ENCODE peak calls at places on chromosomes 7 and 10, in four cellular contexts. P is body of pancreas; U is CD8-positive, alpha-beta T cell; B is keratinocyte. Q is an unnamed sample.

GRCh38 chr7:46285856-46286255 is 364.8 kb upstream of the IGFBP3 start:
- DNase-seq in P (no peak), U (no peak), B (no peak), Q (no peak)

GRCh38 chr7:157521752-157522151 is 184.9 kb downstream of the DNAJB6 start:
- DNase-seq in P (no peak), U (no peak), B (no peak), Q (no peak)

GRCh38 chr10:12902135-12902572 is 99.4 kb downstream of the CCDC3 start:
- DNase-seq in P (peak; percentile 62), U (peak; percentile 52), B (peak; percentile 2), Q (peak; percentile 86)

GRCh38 chr7:45921699-45922519 is 837 bp upstream of the IGFBP3 start:
- DNase-seq in P (peak; percentile 44), U (no peak), B (no peak), Q (peak; percentile 81)

GRCh38 chr7:96949766-96950165 is 55.6 kb upstream of the DLX6 start:
- DNase-seq in P (peak; percentile 23), U (no peak), B (no peak), Q (no peak)

GRCh38 chr7:124072603-124073324 is 39.9 kb upstream of the TMEM229A start:
- DNase-seq in P (no peak), U (no peak), B (no peak), Q (no peak)

GRCh38 chr10:46992794-46993552 is 81.7 kb downstream of the PTPN20 start:
- DNase-seq in P (peak; percentile 24), U (no peak), B (no peak), Q (peak; percentile 47)

GRCh38 chr10:63466168-63466935 is 575 bp upstream of the JMJD1C start:
- DNase-seq in P (peak; percentile 59), U (peak; percentile 50), B (no peak), Q (peak; percentile 72)

GRCh38 chr10:5271526-5271925 is 74.9 kb downstream of the AKR1C4 start:
- DNase-seq in P (no peak), U (no peak), B (no peak), Q (no peak)

GRCh38 chr7:146956323-146956722 is 839.7 kb downstream of the CNTNAP2 start:
- DNase-seq in P (no peak), U (no peak), B (no peak), Q (no peak)

GRCh38 chr10:128780379-128780778 is 654.2 kb upstream of the MKI67 start:
- DNase-seq in P (no peak), U (no peak), B (no peak), Q (no peak)

DNA sequence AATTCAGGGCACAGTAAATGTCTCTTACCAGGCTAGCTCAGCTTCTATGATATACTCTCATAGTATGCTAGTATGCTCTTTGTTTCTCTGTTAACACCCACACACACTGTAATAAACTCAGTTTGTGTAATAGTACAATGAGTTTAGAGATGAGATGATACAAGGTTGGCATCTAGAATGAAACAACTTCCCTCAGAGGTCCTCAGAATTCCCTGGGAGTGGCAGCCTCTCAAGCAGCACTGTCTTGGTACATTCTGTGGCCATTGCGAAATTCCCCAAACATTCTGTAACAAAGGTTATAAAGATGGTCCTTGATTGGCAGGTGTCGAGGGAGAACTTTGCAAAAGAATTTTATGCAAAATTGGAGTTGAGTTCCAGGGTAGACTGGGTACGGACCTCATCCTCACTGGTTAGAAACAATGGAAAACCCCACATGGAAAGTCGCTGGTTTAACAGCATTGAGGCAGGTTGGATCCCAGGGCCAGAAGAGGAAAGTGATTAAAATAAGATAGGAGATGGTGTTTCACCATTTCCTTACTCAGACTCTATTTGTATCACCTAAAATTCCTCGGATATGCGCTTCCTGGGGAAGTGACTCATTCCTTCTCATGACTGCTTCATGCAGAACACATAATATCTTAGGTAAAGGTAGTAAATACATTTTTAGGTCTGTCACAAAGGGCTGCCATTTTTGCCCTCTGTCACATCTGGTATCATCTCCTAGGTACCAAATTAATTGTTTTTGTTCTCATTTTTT is 657.8 kb downstream of the SORCS1 start:
- DNase-seq in P (no peak), U (no peak), B (no peak), Q (no peak)
- H3K9me3 ChIP-seq in P (no peaks in the 10 kb centered on the region), U (no peaks in the 10 kb centered on the region), B (no peaks in the 10 kb centered on the region), Q (no peaks in the 10 kb centered on the region)

GRCh38 chr10:86387221-86387794 is 20.7 kb upstream of the GRID1 start:
- DNase-seq in P (no peak), U (no peak), B (no peak), Q (no peak)
- H3K27ac ChIP-seq in P (no peak overlapping the region), U (no peak overlapping the region), B (no peak overlapping the region), Q (no peak overlapping the region)

GRCh38 chr7:27617651-27618381 is 44.9 kb downstream of the HIBADH start:
- DNase-seq in P (no peak), U (no peak), B (no peak), Q (no peak)
- H3K9me3 ChIP-seq in P (peaks cover 7% of the 10 kb centered on the region), U (peaks cover 17% of the 10 kb centered on the region), B (no peaks in the 10 kb centered on the region), Q (no peaks in the 10 kb centered on the region)

DNA sequence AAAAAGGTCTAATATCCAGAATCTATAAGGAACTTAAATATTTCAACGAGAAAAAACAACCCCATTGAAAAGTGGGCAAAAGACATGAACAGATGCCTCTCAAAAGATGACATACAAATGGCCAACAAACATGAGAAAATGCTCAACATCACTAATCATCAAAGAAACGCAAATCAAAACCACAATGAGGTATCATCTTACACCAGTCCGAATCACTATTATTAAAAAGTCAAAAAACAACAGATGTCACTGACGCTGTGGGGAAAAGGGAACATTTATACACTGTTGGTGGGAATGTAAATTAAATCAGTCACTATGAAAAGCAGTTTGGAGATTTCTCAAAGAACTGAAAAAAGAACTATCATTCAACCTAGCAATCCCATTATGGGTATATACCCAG is 6.0 kb downstream of the VWDE start:
- DNase-seq in P (no peak), U (no peak), B (no peak), Q (no peak)
- H3K27ac ChIP-seq in P (no peak overlapping the region), U (no peak overlapping the region), B (no peak overlapping the region), Q (no peak overlapping the region)

DNA sequence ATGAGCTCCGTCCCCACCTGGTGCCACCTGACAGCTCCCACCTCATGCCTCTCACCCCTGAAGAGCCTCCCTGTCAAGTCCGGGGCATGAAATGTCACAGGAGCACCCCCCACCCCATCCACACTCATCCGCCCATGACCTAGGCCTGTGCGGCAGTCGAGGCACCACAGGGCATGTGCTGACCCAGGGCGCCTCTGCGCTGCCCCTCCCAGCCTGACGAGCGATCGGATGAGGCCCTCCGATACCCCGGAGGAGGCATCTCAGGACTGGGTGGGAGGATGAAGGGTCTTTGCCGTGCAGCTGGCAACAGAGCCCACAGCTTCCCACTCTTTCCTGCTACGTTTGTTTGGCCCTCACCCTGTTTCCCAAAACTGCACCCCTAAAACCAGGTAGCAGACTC is 184.4 kb upstream of the TCERG1L start:
- DNase-seq in P (no peak), U (no peak), B (no peak), Q (no peak)
- H3K9me3 ChIP-seq in P (no peaks in the 10 kb centered on the region), U (no peaks in the 10 kb centered on the region), B (peaks cover 16% of the 10 kb centered on the region), Q (no peaks in the 10 kb centered on the region)

Q was measured in cardiac muscle cell.